ENCODE peak calls at places on chromosomes 4 and X, in ten cellular contexts. H is heart left ventricle, L is mucosa of descending colon, Y is MM.1S, M is B cell, U is Peyer's patch, S is WTC11, K is fibroblast of the aortic adventitia, W is AG04449, I is MCF 10A. J is an unnamed sample.
A peak's percentile ranks its signal among the peaks of the same experiment; 100 is the strongest.

GRCh38 chr4:78145622-78146021 is 88.5 kb downstream of the FRAS1 start:
- DNase-seq in H (no peak), L (no peak), Y (no peak), M (no peak), U (no peak), S (no peak), K (no peak), W (no peak), I (no peak), J (no peak)

GRCh38 chrX:3052864-3053263 is 11.6 kb downstream of the ARSF start:
- DNase-seq in H (no peak), L (peak; percentile 28), Y (no peak), M (no peak), U (no peak), S (no peak), K (no peak), W (no peak), I (no peak), J (no peak)

GRCh38 chr4:84498203-84499026 is 677 bp downstream of the NKX6-1 start:
- DNase-seq in H (no peak), L (no peak), Y (peak; percentile 10), M (no peak), U (no peak), S (peak; percentile 41), K (peak; percentile 37), W (no peak), I (peak; percentile 38), J (no peak)

GRCh38 chrX:805988-806387 is 175.4 kb downstream of the SHOX start:
- DNase-seq in H (no peak), L (no peak), Y (no peak), M (no peak), U (no peak), S (no peak), K (no peak), W (no peak), I (no peak), J (no peak)

GRCh38 chr4:89142691-89143669 is 31.6 kb downstream of the TIGD2 start:
- DNase-seq in H (no peak), L (no peak), Y (peak; percentile 57), M (no peak), U (no peak), S (no peak), K (no peak), W (no peak), I (no peak), J (no peak)

GRCh38 chr4:165612936-165613335 is 234.1 kb downstream of the CPE start:
- DNase-seq in H (no peak), L (no peak), Y (peak; percentile 39), M (no peak), U (no peak), S (peak; percentile 15), K (no peak), W (no peak), I (no peak), J (no peak)

GRCh38 chrX:139063364-139063763 is 351.8 kb upstream of the FGF13 start:
- DNase-seq in H (no peak), L (no peak), Y (no peak), M (no peak), U (no peak), S (no peak), K (no peak), W (no peak), I (no peak), J (no peak)

GRCh38 chrX:78517124-78517523 is 142.0 kb downstream of the RTL3 start:
- DNase-seq in H (no peak), L (peak; percentile 2), Y (peak; percentile 76), M (no peak), U (peak; percentile 50), S (no peak), K (peak; percentile 59), W (no peak), I (no peak), J (no peak)

GRCh38 chr4:76601791-76602190 is 166.8 kb downstream of the SHROOM3 start:
- DNase-seq in H (no peak), L (no peak), Y (peak; percentile 44), M (no peak), U (no peak), S (no peak), K (peak; percentile 80), W (no peak), I (no peak), J (no peak)

GRCh38 chr4:79471309-79471708 is 63.3 kb upstream of the GK2 start:
- DNase-seq in H (no peak), L (no peak), Y (no peak), M (no peak), U (no peak), S (no peak), K (no peak), W (no peak), I (no peak), J (no peak)

GRCh38 chrX:71618303-71618721 is at the start of gene CXCR3:
- DNase-seq in H (no peak), L (no peak), Y (peak; percentile 88), M (no peak), U (peak; percentile 72), S (no peak), K (no peak), W (no peak), I (no peak), J (no peak)

GRCh38 chr4:53490965-53491622 is 100.2 kb downstream of the LNX1 start:
- DNase-seq in H (no peak), L (peak; percentile 55), Y (peak; percentile 52), M (no peak), U (peak; percentile 53), S (peak; percentile 21), K (peak; percentile 98), W (peak; percentile 83), I (peak; percentile 85), J (peak; percentile 82)

GRCh38 chr4:165379662-165380061 is 854 bp downstream of the CPE start:
- DNase-seq in H (no peak), L (peak; percentile 4), Y (no peak), M (no peak), U (no peak), S (peak; percentile 37), K (peak; percentile 50), W (no peak), I (no peak), J (no peak)

DNA sequence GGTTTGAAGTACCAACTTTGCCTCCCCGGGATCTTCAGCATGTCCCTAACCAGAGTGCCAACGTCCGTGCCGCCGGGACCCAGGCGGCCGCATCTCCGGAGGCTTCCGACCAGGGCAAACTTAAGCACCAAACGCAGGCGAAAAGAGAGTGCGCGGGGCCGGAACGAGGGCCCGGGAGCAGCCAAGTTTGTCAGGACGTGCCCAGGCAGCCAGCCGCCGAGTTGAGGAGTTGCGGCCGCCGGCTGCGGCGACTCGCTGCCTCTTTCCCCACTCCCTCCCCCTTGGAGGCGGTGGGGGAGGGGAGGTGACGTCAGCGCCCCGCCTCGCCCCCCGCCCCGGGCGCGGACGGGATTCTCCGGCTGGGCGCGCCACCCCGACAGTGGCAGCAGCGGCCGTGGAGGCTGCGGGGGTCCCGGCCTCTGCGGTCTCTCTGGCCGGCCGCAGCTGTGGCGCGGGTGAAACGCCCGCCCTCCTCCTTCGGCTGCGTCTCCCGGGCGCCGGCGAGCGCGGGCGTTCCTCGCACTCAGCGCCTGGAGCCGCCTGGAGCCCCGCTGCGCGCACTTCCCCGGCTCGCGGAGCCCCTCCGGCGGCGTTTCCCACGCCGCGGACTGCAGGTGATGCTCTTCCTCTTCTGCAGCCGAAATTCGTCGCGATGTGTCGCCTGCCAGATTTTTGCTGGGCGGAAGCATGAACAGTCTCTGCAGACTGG is 2.9 kb upstream of the FAT1 start:
- DNase-seq in H (peak; percentile 84), L (peak; percentile 86), Y (peak; percentile 62), M (peak; percentile 27), U (peak; percentile 83), S (peak; percentile 79), K (peak; percentile 57), W (no peak), I (peak; percentile 78), J (peak; percentile 69)
- TF ChIP-seq CTCF in H (peak; percentile 27), L (no peak), Y (peak; percentile 42), M (no peak), U (no peak), S (no peak), K (no peak), W (no peak), I (no peak), J (peak; percentile 55)

GRCh38 chr4:67674098-67674497 is 26.9 kb downstream of the UBA6 start:
- DNase-seq in H (no peak), L (no peak), Y (no peak), M (no peak), U (no peak), S (no peak), K (no peak), W (no peak), I (no peak), J (no peak)
- TF ChIP-seq CTCF in H (no peak), L (no peak), Y (no peak), M (no peak), U (no peak), S (no peak), K (no peak), W (no peak), I (no peak), J (peak; percentile 40)

GRCh38 chr4:82801910-82802521 is 3.4 kb upstream of the SCD5 start:
- DNase-seq in H (no peak), L (peak; percentile 44), Y (no peak), M (no peak), U (no peak), S (no peak), K (peak; percentile 60), W (no peak), I (peak; percentile 76), J (no peak)
- TF ChIP-seq CTCF in H (peak; percentile 49), L (no peak), Y (peak; percentile 22), M (no peak), U (peak; percentile 40), S (no peak), K (peak; percentile 61), W (peak; percentile 51), I (peak; percentile 33), J (peak; percentile 75)

GRCh38 chrX:154355094-154355775 is 19.2 kb downstream of the FLNA start:
- DNase-seq in H (no peak), L (no peak), Y (no peak), M (no peak), U (no peak), S (no peak), K (no peak), W (no peak), I (no peak), J (no peak)

GRCh38 chrX:154357205-154357604 is 17.2 kb downstream of the FLNA start:
- DNase-seq in H (no peak), L (no peak), Y (no peak), M (no peak), U (no peak), S (no peak), K (no peak), W (no peak), I (no peak), J (no peak)

GRCh38 chrX:154358011-154358410 is 16.4 kb downstream of the FLNA start:
- DNase-seq in H (no peak), L (no peak), Y (no peak), M (no peak), U (no peak), S (no peak), K (no peak), W (no peak), I (no peak), J (no peak)

GRCh38 chrX:154355776-154356140 is 18.7 kb downstream of the FLNA start:
- DNase-seq in H (no peak), L (no peak), Y (no peak), M (no peak), U (no peak), S (no peak), K (no peak), W (no peak), I (no peak), J (no peak)

DNA sequence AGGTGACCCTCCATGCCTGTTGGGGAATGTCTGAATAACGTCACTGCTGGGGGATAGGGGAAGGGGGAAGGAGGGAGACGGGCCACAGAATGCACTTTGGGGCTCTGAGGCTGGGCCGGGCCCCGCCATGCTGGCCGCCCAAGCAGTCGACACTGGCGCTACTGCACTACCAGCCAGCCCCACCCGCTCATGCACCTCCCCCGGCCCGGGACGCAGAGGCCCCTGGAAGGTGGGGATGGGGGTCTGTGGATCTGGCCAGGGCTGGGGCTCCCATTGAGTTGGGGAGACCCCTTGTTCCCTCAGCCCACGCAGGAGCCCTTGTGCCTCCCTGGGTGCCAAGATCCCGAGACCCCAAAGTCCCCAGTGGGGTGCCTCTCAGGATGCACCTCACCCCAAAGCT is 17.8 kb downstream of the FLNA start:
- DNase-seq in H (no peak), L (no peak), Y (no peak), M (no peak), U (no peak), S (no peak), K (no peak), W (no peak), I (no peak), J (no peak)
- TF ChIP-seq CTCF in H (no peak), L (no peak), Y (no peak), M (no peak), U (no peak), S (no peak), K (no peak), W (no peak), I (no peak), J (no peak)